ENCODE peak calls at places on chromosomes 1 and 21, in six cellular contexts. K, P, O, L, W and R are unnamed samples.

GRCh38 chr1:211420389-211420788 is 71.6 kb downstream of the RD3 start:
- DNase-seq in K (peak; percentile 44), P (no peak), O (no peak), W (no peak), L (peak; percentile 48), R (no peak)

GRCh38 chr1:91005285-91005684 is 16.6 kb downstream of the ZNF644 start:
- DNase-seq in O (no peak), W (no peak), P (no peak), K (no peak), L (no peak), R (no peak)

GRCh38 chr1:109185357-109185756 is 28.4 kb upstream of the SARS1 start:
- DNase-seq in P (no peak), K (peak; percentile 43), W (no peak), O (peak; percentile 80), L (peak; percentile 26), R (no peak)

GRCh38 chr1:248611883-248612282 is 14.4 kb upstream of the OR2T10 start:
- DNase-seq in K (no peak), P (no peak), L (no peak), O (no peak), W (no peak), R (no peak)

GRCh38 chr1:54809496-54810074 is 8.5 kb upstream of the TTC22 start:
- DNase-seq in W (no peak), K (no peak), O (no peak), L (no peak), P (no peak), R (peak; percentile 40)

GRCh38 chr21:20875741-20876140 is 122.5 kb upstream of the NCAM2 start:
- DNase-seq in O (no peak), L (no peak), P (no peak), K (no peak), W (no peak), R (no peak)

GRCh38 chr1:47417129-47418044 is 1.3 kb downstream of the FOXE3 start:
- DNase-seq in W (no peak), K (no peak), L (no peak), O (no peak), P (no peak), R (no peak)

GRCh38 chr21:42527489-42528158 is 14.0 kb downstream of the SLC37A1 start:
- DNase-seq in O (no peak), L (no peak), K (no peak), W (no peak), P (no peak), R (peak; percentile 61)

GRCh38 chr1:41482001-41482765 is 2.3 kb downstream of the EDN2 start:
- DNase-seq in P (peak; percentile 70), O (peak; percentile 78), K (no peak), L (no peak), W (no peak), R (no peak)

GRCh38 chr21:28336299-28336698 is 656.4 kb downstream of the LTN1 start:
- DNase-seq in W (no peak), L (peak; percentile 93), O (no peak), K (peak; percentile 91), P (no peak), R (no peak)

GRCh38 chr1:109807822-109808680 is 44.3 kb upstream of the EPS8L3 start:
- DNase-seq in L (peak; percentile 36), K (no peak), O (no peak), W (no peak), P (peak; percentile 23), R (no peak)

GRCh38 chr1:204424621-204425020 is 13.0 kb upstream of the PPP1R15B start:
- DNase-seq in L (no peak), O (no peak), K (no peak), W (no peak), P (no peak), R (no peak)

GRCh38 chr1:18642278-18643095 is 11.8 kb downstream of the PAX7 start:
- DNase-seq in L (no peak), O (no peak), W (no peak), K (no peak), P (no peak), R (no peak)

GRCh38 chr1:18643154-18644012 is 12.7 kb downstream of the PAX7 start:
- DNase-seq in K (no peak), W (no peak), O (no peak), P (no peak), L (no peak), R (no peak)

GRCh38 chr1:18644469-18645171 is 14.0 kb downstream of the PAX7 start:
- DNase-seq in L (no peak), K (no peak), W (no peak), O (no peak), P (no peak), R (no peak)

GRCh38 chr1:18645172-18646090 is 14.8 kb downstream of the PAX7 start:
- DNase-seq in W (no peak), O (no peak), K (no peak), P (no peak), L (no peak), R (no peak)

GRCh38 chr1:18644013-18644399 is 13.4 kb downstream of the PAX7 start:
- DNase-seq in W (no peak), P (no peak), O (no peak), L (no peak), K (no peak), R (no peak)
- H3K4me3 ChIP-seq in W (peak overlapping the region; percentile 21), P (peak overlapping the region; percentile 57), O (no peak overlapping the region), L (no peak overlapping the region), K (no peak overlapping the region), R (no peak overlapping the region)

GRCh38 chr21:45305831-45306230 is 18.1 kb upstream of the POFUT2 start:
- DNase-seq in K (no peak), L (no peak), W (peak; percentile 7), O (peak; percentile 10), P (no peak), R (no peak)

GRCh38 chr21:45306832-45307571 is 19.3 kb upstream of the POFUT2 start:
- DNase-seq in W (peak; percentile 86), L (peak; percentile 95), P (peak; percentile 82), K (peak; percentile 86), O (peak; percentile 72), R (peak; percentile 96)

GRCh38 chr21:45308211-45309068 is 20.7 kb upstream of the POFUT2 start:
- DNase-seq in L (peak; percentile 95), W (peak; percentile 32), P (peak; percentile 56), O (peak; percentile 57), K (peak; percentile 93), R (no peak)

GRCh38 chr21:45304945-45305344 is 17.2 kb upstream of the POFUT2 start:
- DNase-seq in L (no peak), O (peak; percentile 42), P (peak; percentile 20), K (no peak), W (peak; percentile 16), R (no peak)

GRCh38 chr21:45306453-45306831 is 18.7 kb upstream of the POFUT2 start:
- DNase-seq in L (no peak), P (no peak), O (peak; percentile 35), K (no peak), W (no peak), R (no peak)
- TF ChIP-seq CTCF in L (no peak), P (no peak), O (no peak), K (no peak), W (no peak), R (no peak)

GRCh38 chr1:240244968-240245628 is 153.4 kb downstream of the FMN2 start:
- DNase-seq in K (peak; percentile 87), W (no peak), P (no peak), L (peak; percentile 27), O (no peak), R (no peak)

GRCh38 chr1:240241278-240241677 is 149.6 kb downstream of the FMN2 start:
- DNase-seq in P (no peak), O (no peak), L (no peak), W (no peak), K (no peak), R (no peak)

GRCh38 chr1:240239309-240239708 is 147.6 kb downstream of the FMN2 start:
- DNase-seq in O (no peak), L (no peak), K (no peak), W (no peak), P (no peak), R (no peak)

GRCh38 chr1:240245629-240246020 is 153.9 kb downstream of the FMN2 start:
- DNase-seq in L (no peak), O (no peak), K (no peak), W (no peak), P (no peak), R (no peak)

DNA sequence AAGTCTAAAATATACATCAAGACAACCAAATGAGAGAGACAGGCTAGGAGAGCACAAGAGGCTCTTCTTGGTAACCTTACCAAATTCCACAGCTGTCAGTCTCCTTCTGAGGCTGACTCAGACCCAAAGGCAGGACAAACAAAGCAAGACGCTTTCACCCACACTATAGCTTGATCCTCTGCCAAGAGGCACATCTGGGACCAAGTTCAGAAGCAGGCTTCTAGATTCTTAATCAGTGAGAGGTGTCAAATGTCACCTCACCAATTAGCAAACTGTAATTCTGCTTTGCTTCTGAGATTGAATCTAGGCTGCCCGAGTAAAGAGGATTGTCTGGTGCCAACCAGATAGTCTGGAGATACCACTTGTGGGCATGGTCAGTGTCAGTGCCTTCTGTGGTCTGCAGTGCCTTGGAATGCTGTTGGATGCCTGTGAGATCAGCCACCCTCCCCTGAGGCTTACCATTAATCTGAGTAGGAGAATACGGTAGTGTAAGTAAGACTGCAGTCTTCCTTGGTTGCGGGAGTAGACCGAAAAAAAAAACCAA is 151.0 kb downstream of the FMN2 start:
- DNase-seq in W (no peak), O (no peak), K (peak; percentile 78), P (no peak), L (peak; percentile 50), R (no peak)
- H3K4me3 ChIP-seq in W (no peak overlapping the region), O (no peak overlapping the region), K (no peak overlapping the region), P (no peak overlapping the region), L (no peak overlapping the region), R (no peak overlapping the region)

GRCh38 chr1:239802275-239802674 is 289.4 kb upstream of the FMN2 start:
- DNase-seq in O (no peak), P (no peak), K (no peak), L (no peak), W (no peak), R (no peak)
- TF ChIP-seq CTCF in O (no peak), P (no peak), K (no peak), L (no peak), W (no peak), R (no peak)

DNA sequence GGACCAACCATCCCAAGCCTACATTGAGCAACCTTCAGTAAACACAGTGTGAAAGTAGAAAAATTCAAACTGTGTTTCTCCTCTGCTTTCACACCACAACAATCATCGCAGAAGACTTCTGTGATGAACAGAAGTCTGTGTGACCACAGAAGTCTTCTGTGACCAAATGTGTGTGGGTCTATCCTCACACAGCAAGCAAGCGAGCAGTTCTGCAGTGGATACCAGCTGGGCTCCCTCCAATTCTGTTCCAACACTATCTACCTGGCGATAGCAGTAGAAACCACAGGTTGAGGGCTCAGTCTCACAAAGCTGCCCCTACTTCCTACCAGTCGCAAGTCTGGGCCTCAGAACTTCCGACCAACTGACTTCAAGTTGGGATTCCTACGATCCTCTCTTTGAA is 21.1 kb upstream of the RAP1A start:
- DNase-seq in P (no peak), L (no peak), O (no peak), K (no peak), W (no peak), R (no peak)
- H3K4me3 ChIP-seq in P (no peak overlapping the region), L (no peak overlapping the region), O (no peak overlapping the region), K (no peak overlapping the region), W (no peak overlapping the region), R (no peak overlapping the region)

DNA sequence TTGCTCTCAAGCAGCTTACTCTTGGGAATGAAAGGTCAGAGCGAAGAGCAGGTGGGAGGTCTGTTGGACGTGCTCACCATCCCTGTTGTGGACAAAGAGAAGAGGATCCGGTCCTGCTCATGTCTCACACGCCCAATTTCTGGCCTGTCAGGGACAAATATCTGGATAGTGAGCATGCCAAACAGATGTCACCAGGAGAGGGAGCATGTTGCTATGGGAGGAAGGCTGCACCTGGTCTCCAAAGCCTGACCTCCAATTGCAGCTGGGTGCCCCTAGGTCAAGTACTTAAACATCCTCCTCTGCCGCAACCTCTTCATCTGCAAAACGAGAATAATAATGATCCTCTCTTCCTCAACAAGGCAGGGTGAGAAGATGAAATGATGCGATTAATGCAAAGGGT is 53.4 kb downstream of the DMRTA2 start:
- DNase-seq in P (no peak), W (no peak), L (no peak), K (peak; percentile 9), O (no peak), R (no peak)
- TF ChIP-seq CTCF in P (no peak), W (no peak), L (no peak), K (peak; percentile 23), O (no peak), R (no peak)